ENCODE peak calls at places on chromosomes 13 and 19, in nine cellular contexts. One of them, this sample, is unnamed.

GRCh38 chr13:31276386-31276785 is 76.6 kb downstream of the B3GLCT start:
- DNase-seq in suprapubic skin: no peak
- DNase-seq in breast epithelium: no peak
- DNase-seq in transverse colon: no peak
- DNase-seq in stomach: no peak
- DNase-seq in K562: no peak
- DNase-seq in endothelial cell of umbilical vein: no peak
- DNase-seq in GM12878: no peak
- DNase-seq in upper lobe of left lung: no peak
- DNase-seq in this sample: no peak

GRCh38 chr13:48110930-48111721 is 16.2 kb upstream of the MED4 start:
- DNase-seq in K562: no peak
- DNase-seq in upper lobe of left lung: no peak
- DNase-seq in breast epithelium: no peak
- DNase-seq in endothelial cell of umbilical vein: peak; percentile 56
- DNase-seq in transverse colon: no peak
- DNase-seq in GM12878: no peak
- DNase-seq in suprapubic skin: no peak
- DNase-seq in stomach: no peak
- DNase-seq in this sample: no peak

GRCh38 chr19:24073807-24074206 is 13.2 kb upstream of the ZNF254 start:
- DNase-seq in transverse colon: peak; percentile 16
- DNase-seq in upper lobe of left lung: no peak
- DNase-seq in stomach: peak; percentile 31
- DNase-seq in K562: no peak
- DNase-seq in endothelial cell of umbilical vein: no peak
- DNase-seq in GM12878: no peak
- DNase-seq in suprapubic skin: no peak
- DNase-seq in breast epithelium: no peak
- DNase-seq in this sample: no peak

GRCh38 chr13:34863360-34864135 is 78.5 kb upstream of the NBEA start:
- DNase-seq in endothelial cell of umbilical vein: peak; percentile 27
- DNase-seq in breast epithelium: no peak
- DNase-seq in upper lobe of left lung: no peak
- DNase-seq in GM12878: no peak
- DNase-seq in suprapubic skin: no peak
- DNase-seq in stomach: no peak
- DNase-seq in transverse colon: no peak
- DNase-seq in K562: no peak
- DNase-seq in this sample: no peak

GRCh38 chr13:51844862-51845573 is at the start of gene TMEM272:
- DNase-seq in K562: peak; percentile 85
- DNase-seq in GM12878: no peak
- DNase-seq in stomach: peak; percentile 57
- DNase-seq in breast epithelium: no peak
- DNase-seq in upper lobe of left lung: peak; percentile 90
- DNase-seq in endothelial cell of umbilical vein: peak; percentile 60
- DNase-seq in transverse colon: peak; percentile 48
- DNase-seq in suprapubic skin: no peak
- DNase-seq in this sample: no peak

GRCh38 chr13:108486096-108486495 is 143.3 kb upstream of the MYO16 start:
- DNase-seq in endothelial cell of umbilical vein: no peak
- DNase-seq in breast epithelium: no peak
- DNase-seq in suprapubic skin: no peak
- DNase-seq in transverse colon: no peak
- DNase-seq in GM12878: no peak
- DNase-seq in stomach: no peak
- DNase-seq in K562: no peak
- DNase-seq in upper lobe of left lung: no peak
- DNase-seq in this sample: no peak

GRCh38 chr13:86960876-86961275 is 710.3 kb upstream of the SLITRK5 start:
- DNase-seq in transverse colon: no peak
- DNase-seq in stomach: no peak
- DNase-seq in upper lobe of left lung: no peak
- DNase-seq in GM12878: no peak
- DNase-seq in endothelial cell of umbilical vein: no peak
- DNase-seq in suprapubic skin: no peak
- DNase-seq in K562: no peak
- DNase-seq in breast epithelium: no peak
- DNase-seq in this sample: no peak

GRCh38 chr19:31148671-31149070 is 200.6 kb downstream of the TSHZ3 start:
- DNase-seq in breast epithelium: no peak
- DNase-seq in K562: no peak
- DNase-seq in stomach: no peak
- DNase-seq in GM12878: no peak
- DNase-seq in upper lobe of left lung: no peak
- DNase-seq in suprapubic skin: no peak
- DNase-seq in transverse colon: no peak
- DNase-seq in endothelial cell of umbilical vein: no peak
- DNase-seq in this sample: no peak

GRCh38 chr19:2719910-2720776 is 1.0 kb downstream of the DIRAS1 start:
- DNase-seq in suprapubic skin: no peak
- DNase-seq in transverse colon: no peak
- DNase-seq in GM12878: no peak
- DNase-seq in upper lobe of left lung: no peak
- DNase-seq in breast epithelium: no peak
- DNase-seq in endothelial cell of umbilical vein: no peak
- DNase-seq in K562: no peak
- DNase-seq in stomach: no peak
- DNase-seq in this sample: no peak

GRCh38 chr13:23667750-23668149 is 97.5 kb downstream of the TNFRSF19 start:
- DNase-seq in K562: no peak
- DNase-seq in transverse colon: no peak
- DNase-seq in endothelial cell of umbilical vein: no peak
- DNase-seq in breast epithelium: no peak
- DNase-seq in upper lobe of left lung: peak; percentile 17
- DNase-seq in GM12878: no peak
- DNase-seq in stomach: no peak
- DNase-seq in suprapubic skin: no peak
- DNase-seq in this sample: no peak

GRCh38 chr19:48095637-48096175 is 14.9 kb downstream of the PLA2G4C start:
- DNase-seq in breast epithelium: no peak
- DNase-seq in transverse colon: no peak
- DNase-seq in upper lobe of left lung: no peak
- DNase-seq in endothelial cell of umbilical vein: no peak
- DNase-seq in GM12878: no peak
- DNase-seq in K562: no peak
- DNase-seq in suprapubic skin: no peak
- DNase-seq in stomach: no peak
- DNase-seq in this sample: no peak

GRCh38 chr19:46963093-46963734 is 56.4 kb upstream of the NPAS1 start:
- DNase-seq in suprapubic skin: no peak
- DNase-seq in transverse colon: no peak
- DNase-seq in breast epithelium: no peak
- DNase-seq in upper lobe of left lung: no peak
- DNase-seq in GM12878: no peak
- DNase-seq in K562: no peak
- DNase-seq in stomach: no peak
- DNase-seq in endothelial cell of umbilical vein: peak; percentile 46
- DNase-seq in this sample: no peak

GRCh38 chr13:44917589-44918322 is 71.5 kb downstream of the NUFIP1 start:
- DNase-seq in endothelial cell of umbilical vein: peak; percentile 98
- DNase-seq in stomach: peak; percentile 97
- DNase-seq in upper lobe of left lung: peak; percentile 94
- DNase-seq in breast epithelium: peak; percentile 98
- DNase-seq in K562: peak; percentile 79
- DNase-seq in GM12878: peak; percentile 98
- DNase-seq in suprapubic skin: peak; percentile 97
- DNase-seq in transverse colon: peak; percentile 98
- DNase-seq in this sample: peak; percentile 93

GRCh38 chr19:45202637-45203036 is 24.1 kb downstream of the BLOC1S3 start:
- DNase-seq in K562: no peak
- DNase-seq in stomach: peak; percentile 67
- DNase-seq in upper lobe of left lung: no peak
- DNase-seq in breast epithelium: peak; percentile 78
- DNase-seq in GM12878: no peak
- DNase-seq in transverse colon: no peak
- DNase-seq in endothelial cell of umbilical vein: no peak
- DNase-seq in suprapubic skin: no peak
- DNase-seq in this sample: no peak

GRCh38 chr13:21744149-21744548 is 73.3 kb downstream of the FGF9 start:
- DNase-seq in transverse colon: no peak
- DNase-seq in K562: no peak
- DNase-seq in breast epithelium: no peak
- DNase-seq in endothelial cell of umbilical vein: no peak
- DNase-seq in upper lobe of left lung: no peak
- DNase-seq in stomach: no peak
- DNase-seq in GM12878: no peak
- DNase-seq in suprapubic skin: no peak
- DNase-seq in this sample: no peak

GRCh38 chr13:110616103-110617101 is 1.1 kb downstream of the NAXD start:
- DNase-seq in upper lobe of left lung: no peak
- DNase-seq in stomach: peak; percentile 55
- DNase-seq in endothelial cell of umbilical vein: peak; percentile 38
- DNase-seq in transverse colon: peak; percentile 52
- DNase-seq in suprapubic skin: no peak
- DNase-seq in K562: peak; percentile 53
- DNase-seq in GM12878: no peak
- DNase-seq in breast epithelium: peak; percentile 78
- DNase-seq in this sample: no peak

DNA sequence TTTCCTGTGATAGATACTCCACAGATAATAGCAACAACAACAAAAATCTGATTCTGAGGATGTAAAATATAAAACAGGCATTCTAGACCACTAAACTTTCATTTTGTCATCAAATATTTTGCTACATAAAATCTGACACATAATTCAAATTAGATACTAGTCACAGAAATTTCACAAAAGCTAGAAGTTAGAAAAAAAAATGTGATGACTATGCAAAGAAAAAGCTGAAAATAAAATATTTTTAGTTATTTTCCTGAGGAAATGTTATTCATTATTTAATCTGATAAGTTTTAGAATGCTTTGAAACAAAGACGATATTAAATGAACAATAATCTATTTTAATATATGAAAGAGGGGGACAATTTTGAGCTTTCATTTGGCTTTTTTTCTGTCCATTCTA is 357.2 kb downstream of the SLITRK6 start:
- DNase-seq in suprapubic skin: no peak
- DNase-seq in GM12878: no peak
- DNase-seq in breast epithelium: no peak
- DNase-seq in stomach: no peak
- DNase-seq in upper lobe of left lung: no peak
- DNase-seq in transverse colon: no peak
- DNase-seq in K562: no peak
- DNase-seq in endothelial cell of umbilical vein: no peak
- DNase-seq in this sample: no peak
- H3K4me3 ChIP-seq in suprapubic skin: no peak overlapping the region
- H3K4me3 ChIP-seq in GM12878: no peak overlapping the region
- H3K4me3 ChIP-seq in breast epithelium: no peak overlapping the region
- H3K4me3 ChIP-seq in stomach: no peak overlapping the region
- H3K4me3 ChIP-seq in upper lobe of left lung: no peak overlapping the region
- H3K4me3 ChIP-seq in transverse colon: no peak overlapping the region
- H3K4me3 ChIP-seq in K562: no peak overlapping the region
- H3K4me3 ChIP-seq in endothelial cell of umbilical vein: no peak overlapping the region
- H3K4me3 ChIP-seq in this sample: peak overlapping the region; percentile 41

GRCh38 chr19:58451358-58452101 is at the start of gene ZNF324B:
- DNase-seq in upper lobe of left lung: peak; percentile 96
- DNase-seq in suprapubic skin: peak; percentile 98
- DNase-seq in stomach: peak; percentile 97
- DNase-seq in endothelial cell of umbilical vein: peak; percentile 95
- DNase-seq in transverse colon: peak; percentile 96
- DNase-seq in K562: peak; percentile 95
- DNase-seq in GM12878: peak; percentile 71
- DNase-seq in breast epithelium: peak; percentile 94
- DNase-seq in this sample: peak; percentile 75
- TF ChIP-seq POLR2AphosphoS5 in upper lobe of left lung: peak; percentile 69
- TF ChIP-seq POLR2AphosphoS5 in suprapubic skin: peak; percentile 51
- TF ChIP-seq POLR2AphosphoS5 in stomach: peak; percentile 89
- TF ChIP-seq POLR2AphosphoS5 in endothelial cell of umbilical vein: peak; percentile 47
- TF ChIP-seq POLR2AphosphoS5 in transverse colon: peak; percentile 80
- TF ChIP-seq POLR2AphosphoS5 in K562: no peak
- TF ChIP-seq POLR2AphosphoS5 in GM12878: peak; percentile 44
- TF ChIP-seq POLR2AphosphoS5 in breast epithelium: peak; percentile 51
- TF ChIP-seq POLR2AphosphoS5 in this sample: no peak

DNA sequence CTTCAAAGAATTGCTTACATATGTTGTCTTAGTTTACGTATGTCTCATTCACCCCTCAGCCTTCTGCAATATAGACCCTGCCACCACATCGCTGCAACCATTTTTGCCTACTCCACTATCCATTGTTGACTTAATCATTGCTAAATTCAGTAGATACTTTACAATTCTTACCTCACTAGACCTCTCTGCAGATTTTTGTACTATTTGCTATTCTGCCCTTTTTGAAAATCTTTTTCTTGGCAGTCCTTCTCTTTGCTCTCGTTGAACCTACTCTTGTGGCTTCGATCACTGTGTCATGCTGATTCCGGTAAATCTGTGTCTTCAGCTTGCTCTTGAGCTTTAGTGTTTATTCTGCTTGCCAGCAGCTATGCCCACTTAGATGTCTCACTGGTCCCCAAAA is 81.2 kb downstream of the CDK8 start:
- DNase-seq in suprapubic skin: no peak
- DNase-seq in transverse colon: no peak
- DNase-seq in GM12878: no peak
- DNase-seq in K562: no peak
- DNase-seq in breast epithelium: no peak
- DNase-seq in endothelial cell of umbilical vein: no peak
- DNase-seq in upper lobe of left lung: no peak
- DNase-seq in stomach: no peak
- DNase-seq in this sample: no peak
- H3K4me1 ChIP-seq in suprapubic skin: no peaks in the 10 kb centered on the region
- H3K4me1 ChIP-seq in transverse colon: no peaks in the 10 kb centered on the region
- H3K4me1 ChIP-seq in GM12878: no peaks in the 10 kb centered on the region
- H3K4me1 ChIP-seq in K562: peaks cover 3% of the 10 kb centered on the region
- H3K4me1 ChIP-seq in breast epithelium: no peaks in the 10 kb centered on the region
- H3K4me1 ChIP-seq in endothelial cell of umbilical vein: no peaks in the 10 kb centered on the region
- H3K4me1 ChIP-seq in upper lobe of left lung: no peaks in the 10 kb centered on the region
- H3K4me1 ChIP-seq in stomach: no peaks in the 10 kb centered on the region
- H3K4me1 ChIP-seq in this sample: no peaks in the 10 kb centered on the region

GRCh38 chr13:113468029-113468428 is 14.7 kb upstream of the ADPRHL1 start:
- DNase-seq in upper lobe of left lung: no peak
- DNase-seq in K562: no peak
- DNase-seq in suprapubic skin: no peak
- DNase-seq in stomach: no peak
- DNase-seq in transverse colon: no peak
- DNase-seq in GM12878: no peak
- DNase-seq in breast epithelium: no peak
- DNase-seq in endothelial cell of umbilical vein: no peak
- DNase-seq in this sample: no peak

GRCh38 chr13:113465241-113465640 is 12.0 kb upstream of the ADPRHL1 start:
- DNase-seq in upper lobe of left lung: no peak
- DNase-seq in K562: no peak
- DNase-seq in suprapubic skin: no peak
- DNase-seq in stomach: no peak
- DNase-seq in GM12878: no peak
- DNase-seq in endothelial cell of umbilical vein: no peak
- DNase-seq in breast epithelium: no peak
- DNase-seq in transverse colon: no peak
- DNase-seq in this sample: no peak

GRCh38 chr13:113461022-113461751 is 7.9 kb upstream of the ADPRHL1 start:
- DNase-seq in endothelial cell of umbilical vein: no peak
- DNase-seq in GM12878: no peak
- DNase-seq in breast epithelium: no peak
- DNase-seq in K562: no peak
- DNase-seq in suprapubic skin: no peak
- DNase-seq in transverse colon: no peak
- DNase-seq in stomach: no peak
- DNase-seq in upper lobe of left lung: no peak
- DNase-seq in this sample: no peak

GRCh38 chr13:113466321-113466836 is 13.1 kb upstream of the ADPRHL1 start:
- DNase-seq in upper lobe of left lung: no peak
- DNase-seq in endothelial cell of umbilical vein: no peak
- DNase-seq in GM12878: no peak
- DNase-seq in transverse colon: no peak
- DNase-seq in K562: no peak
- DNase-seq in suprapubic skin: no peak
- DNase-seq in stomach: no peak
- DNase-seq in breast epithelium: no peak
- DNase-seq in this sample: no peak

GRCh38 chr13:113464476-113464875 is 11.2 kb upstream of the ADPRHL1 start:
- DNase-seq in suprapubic skin: no peak
- DNase-seq in upper lobe of left lung: no peak
- DNase-seq in endothelial cell of umbilical vein: no peak
- DNase-seq in K562: no peak
- DNase-seq in breast epithelium: no peak
- DNase-seq in GM12878: no peak
- DNase-seq in stomach: no peak
- DNase-seq in transverse colon: no peak
- DNase-seq in this sample: no peak
- H3K4me3 ChIP-seq in suprapubic skin: no peak overlapping the region
- H3K4me3 ChIP-seq in upper lobe of left lung: no peak overlapping the region
- H3K4me3 ChIP-seq in endothelial cell of umbilical vein: no peak overlapping the region
- H3K4me3 ChIP-seq in K562: no peak overlapping the region
- H3K4me3 ChIP-seq in breast epithelium: no peak overlapping the region
- H3K4me3 ChIP-seq in GM12878: no peak overlapping the region
- H3K4me3 ChIP-seq in stomach: no peak overlapping the region
- H3K4me3 ChIP-seq in transverse colon: no peak overlapping the region
- H3K4me3 ChIP-seq in this sample: no peak overlapping the region